ENCODE peak calls at places on chromosome 10, in ten cellular contexts. Z is uterus, Y is spleen, G is HCT116, J is IMR-90, W is ovary, P is heart left ventricle, L is upper lobe of left lung, I is endothelial cell of umbilical vein, T is stomach. C is an unnamed sample.

GRCh38 chr10:26869528-26869927 is 8.8 kb upstream of the ABI1 start:
- DNase-seq in Z (no peak), W (no peak), T (no peak), L (no peak), I (no peak), Y (no peak), J (no peak), G (no peak), P (no peak), C (no peak)

GRCh38 chr10:80500572-80501380 is 36.9 kb upstream of the SH2D4B start:
- DNase-seq in Y (peak; percentile 86), Z (no peak), T (peak; percentile 25), J (no peak), L (peak; percentile 50), W (no peak), I (no peak), P (peak; percentile 72), G (no peak), C (no peak)

GRCh38 chr10:55058800-55059199 is 257.8 kb upstream of the PCDH15 start:
- DNase-seq in Y (no peak), I (no peak), W (no peak), P (no peak), L (no peak), Z (no peak), T (no peak), J (no peak), G (no peak), C (no peak)

GRCh38 chr10:118840776-118841468 is 86.2 kb upstream of the CACUL1 start:
- DNase-seq in T (no peak), Z (no peak), J (no peak), I (no peak), L (no peak), P (no peak), W (no peak), Y (no peak), G (no peak), C (peak; percentile 87)

GRCh38 chr10:123132576-123133477 is 2.9 kb upstream of the HMX3 start:
- DNase-seq in Y (peak; percentile 92), W (peak; percentile 79), L (peak; percentile 79), I (peak; percentile 79), P (peak; percentile 81), J (peak; percentile 76), Z (peak; percentile 74), T (peak; percentile 88), G (peak; percentile 81), C (no peak)

GRCh38 chr10:33109788-33110469 is 151.9 kb upstream of the ITGB1 start:
- DNase-seq in P (no peak), L (no peak), G (no peak), T (no peak), Z (no peak), I (no peak), W (no peak), Y (no peak), J (no peak), C (no peak)

GRCh38 chr10:80462277-80462985 is 8.3 kb downstream of the TSPAN14 start:
- DNase-seq in Z (no peak), P (no peak), T (no peak), Y (no peak), J (peak; percentile 34), W (peak; percentile 43), I (peak; percentile 76), L (no peak), G (no peak), C (no peak)

GRCh38 chr10:70575874-70576802 is 26.4 kb downstream of the PRF1 start:
- DNase-seq in G (peak; percentile 84), I (no peak), Z (no peak), J (no peak), P (peak; percentile 69), Y (no peak), W (no peak), L (peak; percentile 80), T (peak; percentile 75), C (no peak)

GRCh38 chr10:119782981-119783664 is 57.3 kb downstream of the INPP5F start:
- DNase-seq in Z (no peak), P (no peak), G (no peak), T (no peak), L (no peak), J (no peak), W (no peak), Y (no peak), I (no peak), C (no peak)

GRCh38 chr10:73043766-73044377 is 52.8 kb downstream of the P4HA1 start:
- DNase-seq in G (no peak), Y (no peak), T (no peak), W (no peak), L (no peak), J (no peak), I (no peak), Z (no peak), P (no peak), C (no peak)

GRCh38 chr10:13056461-13057077 is 43.4 kb upstream of the OPTN start:
- DNase-seq in I (peak; percentile 22), T (no peak), G (no peak), W (no peak), P (no peak), L (no peak), J (peak; percentile 16), Z (no peak), Y (no peak), C (no peak)

GRCh38 chr10:29622382-29622885 is 12.3 kb downstream of the SVIL start:
- DNase-seq in Y (no peak), I (no peak), W (no peak), T (peak; percentile 9), Z (no peak), P (no peak), L (no peak), G (no peak), J (no peak), C (no peak)

GRCh38 chr10:50506861-50507573 is 116.7 kb downstream of the SGMS1 start:
- DNase-seq in W (peak; percentile 31), I (no peak), J (no peak), Y (no peak), T (no peak), Z (no peak), G (no peak), P (no peak), L (no peak), C (no peak)

GRCh38 chr10:119207713-119208552 is 562 bp downstream of the GRK5 start:
- DNase-seq in Y (peak; percentile 93), T (peak; percentile 50), Z (peak; percentile 52), W (peak; percentile 74), I (peak; percentile 68), P (peak; percentile 56), J (peak; percentile 62), G (no peak), L (peak; percentile 48), C (no peak)

GRCh38 chr10:114151486-114151885 is 22.5 kb downstream of the CCDC186 start:
- DNase-seq in Z (no peak), I (peak; percentile 73), P (no peak), G (peak; percentile 67), W (no peak), L (no peak), Y (no peak), T (no peak), J (peak; percentile 92), C (no peak)

GRCh38 chr10:31940839-31941653 is 12.4 kb upstream of the ARHGAP12 start:
- DNase-seq in J (peak; percentile 95), P (no peak), I (peak; percentile 78), L (no peak), G (peak; percentile 99), W (no peak), T (peak; percentile 49), Y (no peak), Z (no peak), C (no peak)

GRCh38 chr10:86658751-86659150 is 4.4 kb downstream of the OPN4 start:
- DNase-seq in I (no peak), L (no peak), P (peak; percentile 13), W (no peak), G (no peak), Y (peak; percentile 65), J (no peak), T (no peak), Z (no peak), C (no peak)

GRCh38 chr10:131266936-131267813 is 44.3 kb downstream of the TCERG1L start:
- DNase-seq in P (no peak), Z (no peak), Y (peak; percentile 58), L (no peak), T (peak; percentile 20), W (no peak), J (no peak), I (no peak), G (no peak), C (no peak)
- TF ChIP-seq POLR2A in P (no peak), Z (no peak), Y (no peak), L (no peak), T (no peak), W (no peak), J (no peak), I (no peak), G (no peak), C (no peak)

DNA sequence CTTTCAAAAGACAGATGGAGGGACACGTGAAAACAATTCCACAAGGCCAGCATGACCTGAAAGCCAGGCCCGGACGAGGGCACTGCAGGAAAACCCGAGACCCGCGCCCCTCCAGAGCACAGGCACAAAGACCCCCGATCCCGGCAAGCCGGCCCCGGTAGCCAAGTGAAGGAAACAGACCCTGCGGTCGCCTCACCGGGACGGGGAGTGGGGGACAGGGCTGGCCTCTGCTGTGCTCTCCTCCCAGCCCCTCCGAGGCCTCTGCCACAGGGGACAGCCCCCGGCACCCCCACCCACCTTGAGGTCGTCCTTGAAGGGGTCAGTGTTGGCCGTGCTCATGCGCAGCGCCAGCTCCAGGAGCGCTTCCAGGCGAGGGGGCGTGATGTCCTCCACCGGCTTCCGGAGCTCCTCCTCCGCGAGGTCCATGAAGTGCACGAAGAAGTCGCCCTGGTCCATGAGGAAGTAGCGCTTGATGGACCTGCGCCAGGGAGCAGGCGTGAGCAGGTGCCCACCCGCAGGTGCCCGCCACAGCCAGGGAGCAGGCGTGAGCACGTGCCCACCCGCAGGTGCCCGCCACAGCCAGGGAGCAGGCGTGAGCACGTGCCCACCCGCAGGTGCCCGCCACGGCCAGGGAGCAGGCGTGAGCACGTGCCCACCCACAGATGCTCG is 11.3 kb upstream of the ADAM8 start:
- DNase-seq in L (no peak), J (no peak), I (no peak), P (no peak), Y (peak; percentile 71), Z (no peak), T (no peak), W (no peak), G (no peak), C (no peak)
- H3K36me3 ChIP-seq in L (peaks cover 86% of the 10 kb centered on the region), J (peaks cover 67% of the 10 kb centered on the region), I (peaks cover 40% of the 10 kb centered on the region), P (peaks cover 6% of the 10 kb centered on the region), Y (peaks cover 90% of the 10 kb centered on the region), Z (no peaks in the 10 kb centered on the region), T (peaks cover 90% of the 10 kb centered on the region), W (no peaks in the 10 kb centered on the region), G (no peaks in the 10 kb centered on the region), C (no peaks in the 10 kb centered on the region)

GRCh38 chr10:71978988-71979691 is 14.9 kb downstream of the CHST3 start:
- DNase-seq in J (no peak), L (no peak), Y (peak; percentile 51), T (no peak), I (no peak), W (peak; percentile 48), P (no peak), G (no peak), Z (no peak), C (no peak)
- H3K4me1 ChIP-seq in J (peaks cover 44% of the 10 kb centered on the region), L (peaks cover 72% of the 10 kb centered on the region), Y (peaks cover 93% of the 10 kb centered on the region), T (peaks cover 97% of the 10 kb centered on the region), I (peaks cover 61% of the 10 kb centered on the region), W (peaks cover 65% of the 10 kb centered on the region), P (peaks cover 71% of the 10 kb centered on the region), G (peaks cover 33% of the 10 kb centered on the region), Z (peaks cover 17% of the 10 kb centered on the region), C (peaks cover 99% of the 10 kb centered on the region)

DNA sequence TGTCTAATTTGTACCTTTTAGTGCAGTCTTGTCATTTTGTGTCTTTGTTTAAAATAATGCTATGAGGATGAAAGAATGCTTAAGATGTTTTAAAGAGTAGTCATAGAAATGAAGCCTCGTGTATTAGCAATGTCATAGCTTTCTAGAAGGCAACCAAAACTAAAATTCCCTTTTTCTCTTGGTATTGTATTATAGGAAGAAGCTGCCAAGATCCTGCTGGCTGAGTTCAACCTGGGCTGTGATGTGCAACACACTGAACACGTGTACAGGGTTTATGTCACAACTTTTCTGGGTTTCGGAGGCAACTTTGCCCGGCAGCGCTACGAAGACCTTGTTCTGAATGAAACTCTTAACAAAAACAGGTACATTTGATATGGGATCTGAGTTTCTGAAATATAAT is 36.2 kb downstream of the COX15 start:
- DNase-seq in I (no peak), L (no peak), W (no peak), Y (no peak), T (no peak), Z (no peak), J (peak; percentile 72), G (no peak), P (no peak), C (no peak)
- TF ChIP-seq POLR2A in I (no peak), L (no peak), W (no peak), Y (no peak), T (no peak), Z (no peak), J (no peak), G (no peak), P (no peak), C (no peak)